ENCODE peak calls at places on chromosomes 13 and 19, in nine cellular contexts. Q is IMR-90, A is progenitor cell of endocrine pancreas, I is keratinocyte, G is mesothelial cell of epicardium, Y is astrocyte of the spinal cord, O is GM12865, T is endothelial cell, L is stomach. E is an unnamed sample.

GRCh38 chr19:7869453-7869909 is 4.7 kb downstream of the PRR36 start:
- DNase-seq in Q (peak), A (no peak), I (no peak), G (peak), Y (no peak), O (peak), T (peak), L (peak), E (peak)

GRCh38 chr13:59514316-59514715 is 649.4 kb downstream of the DIAPH3 start:
- DNase-seq in Q (no peak), A (no peak), I (no peak), G (no peak), Y (no peak), O (no peak), T (no peak), L (no peak), E (no peak)

GRCh38 chr13:84481958-84482357 is 599.7 kb upstream of the SLITRK1 start:
- DNase-seq in Q (peak), A (no peak), I (no peak), G (no peak), Y (peak), O (no peak), T (no peak), L (no peak), E (no peak)

GRCh38 chr19:33621811-33622504 is at the start of gene CHST8:
- DNase-seq in Q (no peak), A (peak), I (no peak), G (peak), Y (no peak), O (no peak), T (peak), L (peak), E (no peak)

GRCh38 chr13:78689011-78689410 is 30.1 kb upstream of the OBI1 start:
- DNase-seq in Q (no peak), A (no peak), I (no peak), G (no peak), Y (no peak), O (no peak), T (no peak), L (no peak), E (no peak)

GRCh38 chr13:36998624-36999041 is 507 bp downstream of the ALG5 start:
- DNase-seq in Q (no peak), A (peak), I (no peak), G (peak), Y (no peak), O (peak), T (peak), L (no peak), E (peak)

GRCh38 chr13:54592201-54592600 is 1563.6 kb downstream of the OLFM4 start:
- DNase-seq in Q (no peak), A (no peak), I (no peak), G (no peak), Y (no peak), O (no peak), T (no peak), L (no peak), E (no peak)

GRCh38 chr19:16259385-16260159 is 61.9 kb downstream of the AP1M1 start:
- DNase-seq in Q (no peak), A (no peak), I (no peak), G (no peak), Y (no peak), O (peak), T (no peak), L (no peak), E (no peak)

GRCh38 chr13:63999614-64000013 is 2584.0 kb upstream of the PCDH20 start:
- DNase-seq in Q (no peak), A (no peak), I (no peak), G (no peak), Y (no peak), O (no peak), T (no peak), L (no peak), E (no peak)

GRCh38 chr13:91242652-91243051 is 104.8 kb upstream of the MIR17HG start:
- DNase-seq in Q (no peak), A (no peak), I (no peak), G (no peak), Y (peak), O (no peak), T (no peak), L (no peak), E (no peak)

GRCh38 chr13:47036291-47037008 is 139.6 kb upstream of the HTR2A start:
- DNase-seq in Q (no peak), A (no peak), I (no peak), G (no peak), Y (no peak), O (peak), T (no peak), L (no peak), E (no peak)

GRCh38 chr13:51628059-51628852 is 44.0 kb downstream of the WDFY2 start:
- DNase-seq in Q (no peak), A (no peak), I (no peak), G (no peak), Y (no peak), O (no peak), T (no peak), L (no peak), E (no peak)

GRCh38 chr19:7159105-7159933 is 89.8 kb downstream of the ZNF557 start:
- DNase-seq in Q (peak), A (no peak), I (no peak), G (no peak), Y (peak), O (no peak), T (no peak), L (no peak), E (no peak)

GRCh38 chr13:98535501-98536357 is 41.2 kb downstream of the STK24 start:
- DNase-seq in Q (no peak), A (no peak), I (peak), G (no peak), Y (peak), O (no peak), T (no peak), L (no peak), E (no peak)

GRCh38 chr13:110436276-110436675 is 125.2 kb downstream of the RAB20 start:
- DNase-seq in Q (peak), A (no peak), I (no peak), G (peak), Y (peak), O (no peak), T (no peak), L (no peak), E (no peak)

GRCh38 chr19:17902701-17903100 is 30.1 kb upstream of the CCDC124 start:
- DNase-seq in Q (peak), A (no peak), I (peak), G (no peak), Y (peak), O (peak), T (no peak), L (no peak), E (no peak)

GRCh38 chr13:27627377-27627776 is 5.7 kb downstream of the POLR1D start:
- DNase-seq in Q (no peak), A (no peak), I (no peak), G (no peak), Y (no peak), O (no peak), T (no peak), L (no peak), E (no peak)

GRCh38 chr13:23621316-23621645 is 51.1 kb downstream of the TNFRSF19 start:
- DNase-seq in Q (peak), A (no peak), I (peak), G (no peak), Y (peak), O (peak), T (no peak), L (no peak), E (no peak)

GRCh38 chr13:40476175-40476958 is 190.1 kb downstream of the FOXO1 start:
- DNase-seq in Q (no peak), A (no peak), I (no peak), G (no peak), Y (no peak), O (no peak), T (no peak), L (no peak), E (no peak)

GRCh38 chr13:97259787-97260641 is 37.9 kb downstream of the MBNL2 start:
- DNase-seq in Q (peak), A (no peak), I (no peak), G (no peak), Y (peak), O (no peak), T (no peak), L (no peak), E (no peak)

GRCh38 chr13:36038785-36039415 is 92.3 kb downstream of the DCLK1 start:
- DNase-seq in Q (no peak), A (no peak), I (no peak), G (no peak), Y (no peak), O (no peak), T (no peak), L (no peak), E (no peak)

GRCh38 chr19:44814517-44814916 is 5.6 kb downstream of the BCAM start:
- DNase-seq in Q (no peak), A (no peak), I (no peak), G (no peak), Y (no peak), O (no peak), T (no peak), L (no peak), E (no peak)

GRCh38 chr19:39428309-39429112 is 7.2 kb downstream of the RPS16 start:
- DNase-seq in Q (peak), A (no peak), I (no peak), G (peak), Y (peak), O (no peak), T (peak), L (peak), E (no peak)

GRCh38 chr13:30107536-30108136 is 199.7 kb downstream of the KATNAL1 start:
- DNase-seq in Q (peak), A (no peak), I (no peak), G (no peak), Y (no peak), O (no peak), T (no peak), L (peak), E (no peak)

GRCh38 chr19:9032136-9032626 is 22.0 kb upstream of the MUC16 start:
- DNase-seq in Q (no peak), A (no peak), I (no peak), G (no peak), Y (no peak), O (no peak), T (no peak), L (no peak), E (no peak)

GRCh38 chr19:41991025-41991424 is 3.0 kb downstream of the ATP1A3 start:
- DNase-seq in Q (no peak), A (no peak), I (no peak), G (no peak), Y (no peak), O (no peak), T (no peak), L (no peak), E (no peak)

GRCh38 chr19:10256970-10257615 is 5.1 kb downstream of the MRPL4 start:
- DNase-seq in Q (no peak), A (no peak), I (no peak), G (no peak), Y (no peak), O (no peak), T (no peak), L (no peak), E (no peak)

GRCh38 chr13:44084146-44084545 is 204.4 kb downstream of the LACC1 start:
- DNase-seq in Q (no peak), A (no peak), I (no peak), G (no peak), Y (no peak), O (no peak), T (no peak), L (no peak), E (no peak)

GRCh38 chr13:90806905-90807304 is 540.6 kb upstream of the MIR17HG start:
- DNase-seq in Q (no peak), A (no peak), I (no peak), G (no peak), Y (no peak), O (no peak), T (no peak), L (no peak), E (no peak)

GRCh38 chr13:34065915-34066314 is 248.0 kb downstream of the RFC3 start:
- DNase-seq in Q (no peak), A (no peak), I (peak), G (no peak), Y (no peak), O (no peak), T (no peak), L (no peak), E (no peak)

GRCh38 chr13:90272356-90272755 is 1075.1 kb upstream of the MIR17HG start:
- DNase-seq in Q (no peak), A (no peak), I (no peak), G (no peak), Y (peak), O (no peak), T (no peak), L (no peak), E (no peak)

GRCh38 chr13:47719164-47719563 is 281.9 kb downstream of the SUCLA2 start:
- DNase-seq in Q (no peak), A (no peak), I (no peak), G (no peak), Y (no peak), O (no peak), T (no peak), L (no peak), E (no peak)

GRCh38 chr19:52689804-52690394 is 44.9 kb downstream of the ZNF611 start:
- DNase-seq in Q (no peak), A (peak), I (no peak), G (peak), Y (no peak), O (no peak), T (peak), L (peak), E (no peak)

GRCh38 chr19:10432736-10433130 is 12.4 kb downstream of the PDE4A start:
- DNase-seq in Q (no peak), A (no peak), I (no peak), G (no peak), Y (no peak), O (no peak), T (no peak), L (peak), E (no peak)

GRCh38 chr19:12133069-12133468 is 7.1 kb downstream of the ZNF20 start:
- DNase-seq in Q (no peak), A (no peak), I (no peak), G (no peak), Y (peak), O (no peak), T (no peak), L (no peak), E (no peak)

GRCh38 chr13:38636756-38637155 is 50.1 kb upstream of the FREM2 start:
- DNase-seq in Q (no peak), A (peak), I (no peak), G (no peak), Y (no peak), O (no peak), T (no peak), L (peak), E (no peak)

GRCh38 chr19:50894478-50895356 is 16.5 kb downstream of the KLK4 start:
- DNase-seq in Q (no peak), A (no peak), I (no peak), G (no peak), Y (no peak), O (no peak), T (no peak), L (no peak), E (no peak)

GRCh38 chr19:49643466-49643865 is 1.5 kb downstream of the SCAF1 start:
- DNase-seq in Q (no peak), A (no peak), I (no peak), G (no peak), Y (no peak), O (peak), T (no peak), L (no peak), E (no peak)

GRCh38 chr13:113742000-113742441 is 17.0 kb upstream of the TMEM255B start:
- DNase-seq in Q (peak), A (no peak), I (no peak), G (no peak), Y (no peak), O (no peak), T (peak), L (peak), E (no peak)

GRCh38 chr13:65882810-65883209 is 1347.3 kb downstream of the PCDH9 start:
- DNase-seq in Q (no peak), A (no peak), I (no peak), G (no peak), Y (no peak), O (no peak), T (no peak), L (no peak), E (no peak)
- TF ChIP-seq CTCF in Q (no peak), A (peak), I (no peak), G (peak), Y (no peak), O (no peak), T (peak), L (no peak), E (no peak)

GRCh38 chr19:5994407-5995165 is 16.6 kb upstream of the RANBP3 start:
- DNase-seq in Q (no peak), A (no peak), I (no peak), G (no peak), Y (no peak), O (no peak), T (no peak), L (no peak), E (no peak)

GRCh38 chr19:5996102-5996501 is 18.2 kb upstream of the RANBP3 start:
- DNase-seq in Q (no peak), A (no peak), I (no peak), G (no peak), Y (no peak), O (no peak), T (no peak), L (no peak), E (no peak)

GRCh38 chr19:5995606-5996005 is 17.7 kb upstream of the RANBP3 start:
- DNase-seq in Q (no peak), A (no peak), I (no peak), G (no peak), Y (no peak), O (no peak), T (no peak), L (no peak), E (no peak)

GRCh38 chr19:5992756-5993155 is 14.8 kb upstream of the RANBP3 start:
- DNase-seq in Q (no peak), A (no peak), I (no peak), G (no peak), Y (no peak), O (no peak), T (no peak), L (no peak), E (no peak)

GRCh38 chr19:5993516-5994406 is 15.8 kb upstream of the RANBP3 start:
- DNase-seq in Q (no peak), A (no peak), I (no peak), G (no peak), Y (no peak), O (no peak), T (no peak), L (peak), E (no peak)
- TF ChIP-seq CTCF in Q (no peak), A (no peak), I (no peak), G (no peak), Y (no peak), O (no peak), T (no peak), L (no peak), E (no peak)

GRCh38 chr13:45492538-45492937 is 27.8 kb downstream of the COG3 start:
- DNase-seq in Q (peak), A (no peak), I (no peak), G (no peak), Y (peak), O (no peak), T (no peak), L (no peak), E (no peak)

GRCh38 chr13:45490068-45490467 is 25.3 kb downstream of the COG3 start:
- DNase-seq in Q (no peak), A (no peak), I (no peak), G (no peak), Y (no peak), O (peak), T (no peak), L (no peak), E (no peak)
- TF ChIP-seq CTCF in Q (no peak), A (peak), I (peak), G (peak), Y (peak), O (peak), T (peak), L (no peak), E (peak)

GRCh38 chr19:5326545-5326944 is 14.1 kb downstream of the PTPRS start:
- DNase-seq in Q (no peak), A (no peak), I (no peak), G (no peak), Y (no peak), O (no peak), T (no peak), L (no peak), E (no peak)

GRCh38 chr19:5329141-5329540 is 11.5 kb downstream of the PTPRS start:
- DNase-seq in Q (no peak), A (no peak), I (no peak), G (no peak), Y (no peak), O (no peak), T (no peak), L (no peak), E (no peak)

GRCh38 chr19:5330307-5330720 is 10.3 kb downstream of the PTPRS start:
- DNase-seq in Q (no peak), A (no peak), I (no peak), G (no peak), Y (no peak), O (peak), T (no peak), L (no peak), E (no peak)

GRCh38 chr19:5324947-5325346 is 15.7 kb downstream of the PTPRS start:
- DNase-seq in Q (no peak), A (no peak), I (no peak), G (no peak), Y (no peak), O (no peak), T (no peak), L (no peak), E (no peak)

GRCh38 chr19:5326986-5327623 is 13.5 kb downstream of the PTPRS start:
- DNase-seq in Q (no peak), A (no peak), I (no peak), G (no peak), Y (no peak), O (no peak), T (peak), L (no peak), E (no peak)
- TF ChIP-seq CTCF in Q (no peak), A (no peak), I (no peak), G (no peak), Y (no peak), O (no peak), T (no peak), L (no peak), E (no peak)

DNA sequence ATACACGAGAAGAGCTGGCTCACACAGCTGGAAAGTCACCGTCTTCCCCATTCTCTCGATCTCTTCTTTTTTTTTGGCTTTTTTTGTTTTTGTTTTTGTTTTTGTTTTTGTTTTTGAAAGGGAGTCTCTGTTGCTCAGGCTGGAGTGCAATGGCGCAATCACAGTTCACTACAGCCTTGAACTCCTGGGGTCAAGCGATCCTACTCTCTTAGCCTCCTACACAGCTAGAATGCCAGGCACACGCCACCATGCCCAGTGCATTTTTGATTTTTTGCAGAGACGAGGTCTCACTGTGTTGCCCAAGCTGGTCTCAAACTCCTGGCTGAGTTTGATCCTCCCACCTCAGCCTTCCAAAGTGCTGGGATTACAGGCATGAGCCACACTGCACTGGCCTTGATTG is 4.0 kb downstream of the FXYD3 start:
- DNase-seq in Q (no peak), A (no peak), I (no peak), G (no peak), Y (no peak), O (no peak), T (no peak), L (no peak), E (no peak)
- TF ChIP-seq CTCF in Q (no peak), A (no peak), I (no peak), G (no peak), Y (no peak), O (no peak), T (no peak), L (no peak), E (no peak)

GRCh38 chr19:2337329-2337707 is 8.8 kb downstream of the SPPL2B start:
- DNase-seq in Q (peak), A (no peak), I (no peak), G (peak), Y (peak), O (no peak), T (no peak), L (no peak), E (no peak)
- TF ChIP-seq CTCF in Q (peak), A (peak), I (no peak), G (peak), Y (peak), O (no peak), T (peak), L (no peak), E (no peak)

GRCh38 chr19:3504723-3505122 is 1.4 kb upstream of the FZR1 start:
- DNase-seq in Q (no peak), A (no peak), I (no peak), G (no peak), Y (no peak), O (no peak), T (no peak), L (no peak), E (no peak)
- TF ChIP-seq CTCF in Q (no peak), A (no peak), I (no peak), G (no peak), Y (no peak), O (no peak), T (no peak), L (no peak), E (no peak)

GRCh38 chr19:55809381-55810058 is 22.3 kb downstream of the NLRP11 start:
- DNase-seq in Q (peak), A (no peak), I (no peak), G (no peak), Y (peak), O (peak), T (no peak), L (peak), E (no peak)
- TF ChIP-seq CTCF in Q (peak), A (no peak), I (no peak), G (no peak), Y (peak), O (peak), T (no peak), L (no peak), E (no peak)

GRCh38 chr13:26254583-26255102 is 714 bp downstream of the CDK8 start:
- DNase-seq in Q (peak), A (peak), I (no peak), G (peak), Y (peak), O (peak), T (peak), L (peak), E (peak)
- TF ChIP-seq CTCF in Q (peak), A (no peak), I (peak), G (no peak), Y (no peak), O (no peak), T (no peak), L (no peak), E (no peak)

E was measured in natural killer cell.